ENCODE peak calls at places on chromosomes 13 and 19, in five cellular contexts. C is esophagus squamous epithelium, D is SJSA1, I is thoracic aorta, L is psoas muscle. B is an unnamed sample.

GRCh38 chr19:3423183-3423829 is 56.9 kb downstream of the NFIC start:
- DNase-seq in C (no peak), D (no peak), I (no peak), L (no peak), B (no peak)

GRCh38 chr13:94703721-94704314 is 8.5 kb downstream of the SOX21 start:
- DNase-seq in C (no peak), D (no peak), I (no peak), L (no peak), B (no peak)

GRCh38 chr19:56837492-56837891 is 3.0 kb downstream of the PEG3 start:
- DNase-seq in C (no peak), D (no peak), I (peak; percentile 17), L (peak; percentile 72), B (no peak)

GRCh38 chr13:31891472-31891871 is 140.1 kb upstream of the FRY start:
- DNase-seq in C (no peak), D (no peak), I (no peak), L (no peak), B (no peak)

GRCh38 chr13:22278336-22278929 is 607.6 kb downstream of the FGF9 start:
- DNase-seq in C (no peak), D (no peak), I (no peak), L (no peak), B (peak; percentile 24)

GRCh38 chr13:45185286-45185685 is 15.6 kb downstream of the KCTD4 start:
- DNase-seq in C (no peak), D (no peak), I (no peak), L (no peak), B (no peak)

GRCh38 chr13:102392810-102393209 is 9.0 kb downstream of the FGF14 start:
- DNase-seq in C (no peak), D (no peak), I (no peak), L (no peak), B (no peak)

GRCh38 chr13:113876341-113877148 is 12.7 kb upstream of the GAS6 start:
- DNase-seq in C (no peak), D (no peak), I (no peak), L (no peak), B (peak; percentile 50)

GRCh38 chr19:38195237-38195636 is 28.8 kb downstream of the DPF1 start:
- DNase-seq in C (no peak), D (no peak), I (no peak), L (no peak), B (no peak)

GRCh38 chr13:46668302-46668720 is 115.3 kb downstream of the LRCH1 start:
- DNase-seq in C (no peak), D (peak; percentile 47), I (no peak), L (peak; percentile 29), B (no peak)

GRCh38 chr13:46668906-46669525 is 116.0 kb downstream of the LRCH1 start:
- DNase-seq in C (no peak), D (peak; percentile 72), I (no peak), L (no peak), B (no peak)

GRCh38 chr13:46665630-46666482 is 112.9 kb downstream of the LRCH1 start:
- DNase-seq in C (no peak), D (no peak), I (no peak), L (no peak), B (no peak)

GRCh38 chr13:46666727-46667456 is 113.9 kb downstream of the LRCH1 start:
- DNase-seq in C (no peak), D (no peak), I (no peak), L (no peak), B (no peak)

GRCh38 chr13:46667687-46668281 is 114.8 kb downstream of the LRCH1 start:
- DNase-seq in C (no peak), D (no peak), I (no peak), L (no peak), B (no peak)
- H3K4me3 ChIP-seq in C (no peak overlapping the region), D (peak overlapping the region; percentile 17), I (peak overlapping the region; percentile 54), L (peak overlapping the region; percentile 9), B (peak overlapping the region; percentile 36)

GRCh38 chr13:67950594-67950993 is 720.5 kb upstream of the PCDH9 start:
- DNase-seq in C (no peak), D (no peak), I (no peak), L (no peak), B (no peak)

DNA sequence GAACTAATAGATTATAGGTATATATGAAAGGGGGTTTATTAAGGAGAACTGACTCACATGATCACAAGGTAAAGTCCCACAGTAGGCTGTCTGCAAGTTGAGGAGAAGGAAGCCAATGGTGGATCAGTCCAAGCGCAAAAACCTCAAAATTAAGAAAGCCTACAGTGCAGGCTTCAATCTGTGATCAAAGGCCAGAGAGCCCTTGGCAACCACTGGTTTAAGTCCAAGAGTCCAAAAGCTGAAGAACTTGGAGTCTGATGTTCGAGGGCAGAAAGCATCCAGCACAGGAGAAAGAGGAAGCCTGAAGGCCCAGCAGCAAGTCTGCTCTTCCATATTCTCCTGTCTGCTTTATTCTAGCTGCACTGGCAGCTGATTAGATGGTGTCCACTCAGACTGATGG is 721.3 kb upstream of the PCDH9 start:
- DNase-seq in C (no peak), D (no peak), I (no peak), L (no peak), B (no peak)
- H3K4me1 ChIP-seq in C (no peaks in the 10 kb centered on the region), D (no peaks in the 10 kb centered on the region), I (no peaks in the 10 kb centered on the region), L (no peaks in the 10 kb centered on the region), B (no peaks in the 10 kb centered on the region)

GRCh38 chr19:49438261-49438660 is 3.1 kb downstream of the SLC17A7 start:
- DNase-seq in C (no peak), D (no peak), I (no peak), L (no peak), B (no peak)

GRCh38 chr19:49435670-49436069 is 5.7 kb downstream of the SLC17A7 start:
- DNase-seq in C (no peak), D (no peak), I (no peak), L (no peak), B (no peak)

GRCh38 chr19:49434907-49435577 is 6.3 kb downstream of the SLC17A7 start:
- DNase-seq in C (no peak), D (no peak), I (no peak), L (no peak), B (no peak)

GRCh38 chr19:49436381-49437017 is 4.8 kb downstream of the SLC17A7 start:
- DNase-seq in C (no peak), D (no peak), I (no peak), L (no peak), B (no peak)

DNA sequence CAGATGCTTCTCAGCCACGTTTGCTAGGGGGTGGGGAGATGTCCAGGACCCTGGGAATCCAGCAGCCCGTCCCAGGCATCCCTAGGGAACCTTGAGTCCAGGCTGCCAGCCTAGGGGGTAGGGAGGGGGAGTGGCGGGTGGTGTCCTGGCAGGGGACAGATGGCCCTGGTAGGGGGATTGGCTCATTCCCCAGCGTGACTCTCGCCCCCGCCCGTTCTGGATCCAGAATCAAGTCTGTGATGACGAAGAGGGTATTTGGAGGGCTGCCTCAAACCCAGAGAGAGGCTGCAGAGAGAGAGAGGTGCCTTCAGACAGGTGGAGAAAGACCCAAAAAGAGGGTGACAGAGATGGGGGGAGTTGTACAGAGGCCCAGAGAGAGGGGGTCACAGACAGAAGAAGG is 4.1 kb downstream of the SLC17A7 start:
- DNase-seq in C (no peak), D (no peak), I (no peak), L (no peak), B (no peak)
- H3K27ac ChIP-seq in C (no peak overlapping the region), D (no peak overlapping the region), I (no peak overlapping the region), L (no peak overlapping the region), B (no peak overlapping the region)

GRCh38 chr19:8336665-8337064 is 6.4 kb downstream of the KANK3 start:
- DNase-seq in C (no peak), D (no peak), I (no peak), L (no peak), B (no peak)

GRCh38 chr19:8336072-8336569 is 6.9 kb downstream of the KANK3 start:
- DNase-seq in C (no peak), D (no peak), I (no peak), L (no peak), B (no peak)

GRCh38 chr19:8333771-8334457 is 9.1 kb downstream of the KANK3 start:
- DNase-seq in C (no peak), D (no peak), I (no peak), L (no peak), B (no peak)

GRCh38 chr19:8334458-8335342 is 8.4 kb downstream of the KANK3 start:
- DNase-seq in C (no peak), D (no peak), I (no peak), L (no peak), B (no peak)

GRCh38 chr19:8335343-8336071 is 7.6 kb downstream of the KANK3 start:
- DNase-seq in C (no peak), D (no peak), I (no peak), L (no peak), B (no peak)
- H3K4me3 ChIP-seq in C (peak overlapping the region; percentile 31), D (peak overlapping the region; percentile 29), I (peak overlapping the region; percentile 17), L (peak overlapping the region; percentile 54), B (no peak overlapping the region)

B was measured in effector memory CD4-positive, alpha-beta T cell.